ENCODE peak calls at places on chromosomes 3 and 15, in five cellular contexts. One of them, this sample, is unnamed.

GRCh38 chr3:78041486-78041885 is 1001.6 kb downstream of the ROBO2 start:
- DNase-seq in H9: no peak
- DNase-seq in H1: no peak
- DNase-seq in IMR-90: peak; percentile 10
- DNase-seq in trophoblast cell: no peak
- DNase-seq in this sample: no peak

GRCh38 chr3:25885544-25885943 is 95.7 kb downstream of the OXSM start:
- DNase-seq in IMR-90: peak; percentile 45
- DNase-seq in H9: no peak
- DNase-seq in trophoblast cell: peak; percentile 8
- DNase-seq in H1: no peak
- DNase-seq in this sample: no peak

GRCh38 chr3:170776887-170777551 is 93.0 kb downstream of the RPL22L1 start:
- DNase-seq in IMR-90: no peak
- DNase-seq in H9: no peak
- DNase-seq in H1: no peak
- DNase-seq in trophoblast cell: no peak
- DNase-seq in this sample: no peak

GRCh38 chr15:95875141-95875643 is 455.3 kb upstream of the NR2F2 start:
- DNase-seq in trophoblast cell: peak; percentile 63
- DNase-seq in IMR-90: no peak
- DNase-seq in H9: no peak
- DNase-seq in H1: no peak
- DNase-seq in this sample: no peak

GRCh38 chr15:48021336-48022086 is 99.3 kb upstream of the SLC24A5 start:
- DNase-seq in H9: no peak
- DNase-seq in H1: no peak
- DNase-seq in trophoblast cell: peak; percentile 55
- DNase-seq in IMR-90: peak; percentile 4
- DNase-seq in this sample: no peak

GRCh38 chr3:148930785-148931184 is 60.6 kb upstream of the GYG1 start:
- DNase-seq in IMR-90: peak; percentile 80
- DNase-seq in H9: no peak
- DNase-seq in trophoblast cell: no peak
- DNase-seq in H1: no peak
- DNase-seq in this sample: no peak

GRCh38 chr3:193942516-193943055 is 193.4 kb upstream of the HES1 start:
- DNase-seq in trophoblast cell: peak; percentile 89
- DNase-seq in IMR-90: no peak
- DNase-seq in H1: no peak
- DNase-seq in H9: no peak
- DNase-seq in this sample: no peak

GRCh38 chr3:136277634-136278033 is 27.5 kb downstream of the PCCB start:
- DNase-seq in IMR-90: no peak
- DNase-seq in H9: peak; percentile 91
- DNase-seq in trophoblast cell: peak; percentile 81
- DNase-seq in H1: peak; percentile 46
- DNase-seq in this sample: no peak

GRCh38 chr3:187996609-187997008 is 157.3 kb upstream of the LPP start:
- DNase-seq in trophoblast cell: no peak
- DNase-seq in H1: no peak
- DNase-seq in H9: no peak
- DNase-seq in IMR-90: no peak
- DNase-seq in this sample: no peak

GRCh38 chr15:26974120-26974780 is 3.3 kb downstream of the GABRG3 start:
- DNase-seq in IMR-90: peak; percentile 9
- DNase-seq in trophoblast cell: peak; percentile 24
- DNase-seq in H1: no peak
- DNase-seq in H9: peak; percentile 64
- DNase-seq in this sample: peak; percentile 37

GRCh38 chr15:93252780-93253179 is 163.8 kb upstream of the RGMA start:
- DNase-seq in trophoblast cell: no peak
- DNase-seq in IMR-90: no peak
- DNase-seq in H1: no peak
- DNase-seq in H9: no peak
- DNase-seq in this sample: no peak

GRCh38 chr15:98123834-98124233 is 163.3 kb downstream of the ARRDC4 start:
- DNase-seq in H1: no peak
- DNase-seq in H9: no peak
- DNase-seq in trophoblast cell: peak; percentile 28
- DNase-seq in IMR-90: no peak
- DNase-seq in this sample: no peak

GRCh38 chr3:34216713-34217346 is 418.4 kb downstream of the PDCD6IP start:
- DNase-seq in H9: no peak
- DNase-seq in trophoblast cell: no peak
- DNase-seq in H1: no peak
- DNase-seq in IMR-90: no peak
- DNase-seq in this sample: no peak

GRCh38 chr15:57547243-57547755 is 44.4 kb upstream of the MYZAP start:
- DNase-seq in IMR-90: no peak
- DNase-seq in trophoblast cell: no peak
- DNase-seq in H9: no peak
- DNase-seq in H1: no peak
- DNase-seq in this sample: no peak

GRCh38 chr15:57548835-57549234 is 42.9 kb upstream of the MYZAP start:
- DNase-seq in H9: no peak
- DNase-seq in trophoblast cell: no peak
- DNase-seq in H1: no peak
- DNase-seq in IMR-90: no peak
- DNase-seq in this sample: no peak

GRCh38 chr15:57550640-57551039 is 41.1 kb upstream of the MYZAP start:
- DNase-seq in IMR-90: no peak
- DNase-seq in H1: no peak
- DNase-seq in trophoblast cell: no peak
- DNase-seq in H9: no peak
- DNase-seq in this sample: no peak

GRCh38 chr15:57549935-57550334 is 41.8 kb upstream of the MYZAP start:
- DNase-seq in trophoblast cell: no peak
- DNase-seq in H1: no peak
- DNase-seq in IMR-90: no peak
- DNase-seq in H9: no peak
- DNase-seq in this sample: no peak

GRCh38 chr15:57548325-57548724 is 43.4 kb upstream of the MYZAP start:
- DNase-seq in H1: no peak
- DNase-seq in trophoblast cell: no peak
- DNase-seq in IMR-90: no peak
- DNase-seq in H9: no peak
- DNase-seq in this sample: no peak
- H3K4me1 ChIP-seq in H1: peaks cover 9% of the 10 kb centered on the region
- H3K4me1 ChIP-seq in trophoblast cell: peaks cover 34% of the 10 kb centered on the region
- H3K4me1 ChIP-seq in IMR-90: peaks cover 8% of the 10 kb centered on the region
- H3K4me1 ChIP-seq in H9: peaks cover 6% of the 10 kb centered on the region
- H3K4me1 ChIP-seq in this sample: peaks cover 21% of the 10 kb centered on the region

GRCh38 chr3:139311557-139311956 is 32.3 kb upstream of the MRPS22 start:
- DNase-seq in IMR-90: no peak
- DNase-seq in H1: no peak
- DNase-seq in H9: no peak
- DNase-seq in trophoblast cell: no peak
- DNase-seq in this sample: no peak

GRCh38 chr3:139310474-139310933 is 33.3 kb upstream of the MRPS22 start:
- DNase-seq in trophoblast cell: peak; percentile 70
- DNase-seq in IMR-90: peak; percentile 92
- DNase-seq in H9: no peak
- DNase-seq in H1: no peak
- DNase-seq in this sample: no peak

GRCh38 chr3:139312959-139313358 is 30.9 kb upstream of the MRPS22 start:
- DNase-seq in H9: no peak
- DNase-seq in H1: no peak
- DNase-seq in trophoblast cell: peak; percentile 95
- DNase-seq in IMR-90: peak; percentile 50
- DNase-seq in this sample: no peak

GRCh38 chr3:139313921-139314320 is 29.9 kb upstream of the MRPS22 start:
- DNase-seq in H1: no peak
- DNase-seq in IMR-90: no peak
- DNase-seq in trophoblast cell: no peak
- DNase-seq in H9: no peak
- DNase-seq in this sample: no peak

GRCh38 chr3:139312416-139312815 is 31.4 kb upstream of the MRPS22 start:
- DNase-seq in H1: no peak
- DNase-seq in IMR-90: no peak
- DNase-seq in H9: no peak
- DNase-seq in trophoblast cell: no peak
- DNase-seq in this sample: no peak
- H2AFZ ChIP-seq in H1: no peak overlapping the region
- H2AFZ ChIP-seq in IMR-90: no peak overlapping the region
- H2AFZ ChIP-seq in H9: no peak overlapping the region
- H2AFZ ChIP-seq in trophoblast cell: no peak overlapping the region
- H2AFZ ChIP-seq in this sample: no peak overlapping the region

GRCh38 chr3:31562525-31562924 is 29.8 kb downstream of the STT3B start:
- DNase-seq in trophoblast cell: peak; percentile 49
- DNase-seq in H1: peak; percentile 43
- DNase-seq in IMR-90: no peak
- DNase-seq in H9: peak; percentile 88
- DNase-seq in this sample: no peak
- H4K8ac ChIP-seq in trophoblast cell: no peak overlapping the region
- H4K8ac ChIP-seq in H1: peak overlapping the region; percentile 54
- H4K8ac ChIP-seq in IMR-90: no peak overlapping the region
- H4K8ac ChIP-seq in H9: no peak overlapping the region
- H4K8ac ChIP-seq in this sample: no peak overlapping the region

DNA sequence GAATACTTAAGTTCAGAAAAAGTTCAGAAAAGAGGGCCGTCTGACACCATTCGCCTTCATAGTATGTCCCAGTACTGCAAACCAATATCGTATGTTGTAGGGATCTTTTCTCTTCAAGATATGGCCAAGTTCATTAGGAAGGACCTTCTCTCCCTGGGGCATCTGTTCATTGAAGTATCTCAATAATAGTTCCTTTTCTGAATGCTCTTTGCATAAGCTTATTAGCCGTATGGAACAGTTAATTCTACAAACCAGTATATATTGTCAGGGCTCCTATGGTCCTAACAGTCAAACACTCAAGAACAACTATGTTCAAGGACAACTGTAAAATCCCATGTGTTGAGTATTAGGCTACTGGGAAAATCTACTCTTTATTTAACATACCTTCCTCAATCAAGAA is 203.1 kb downstream of the KLHL25 start:
- DNase-seq in trophoblast cell: no peak
- DNase-seq in H9: no peak
- DNase-seq in H1: no peak
- DNase-seq in IMR-90: no peak
- DNase-seq in this sample: no peak
- H3K4me1 ChIP-seq in trophoblast cell: peaks cover 5% of the 10 kb centered on the region
- H3K4me1 ChIP-seq in H9: no peaks in the 10 kb centered on the region
- H3K4me1 ChIP-seq in H1: no peaks in the 10 kb centered on the region
- H3K4me1 ChIP-seq in IMR-90: peaks cover 8% of the 10 kb centered on the region
- H3K4me1 ChIP-seq in this sample: no peaks in the 10 kb centered on the region

GRCh38 chr3:55059027-55059629 is 131.3 kb upstream of the LRTM1 start:
- DNase-seq in H1: no peak
- DNase-seq in IMR-90: peak; percentile 55
- DNase-seq in trophoblast cell: no peak
- DNase-seq in H9: no peak
- DNase-seq in this sample: no peak
- H2AFZ ChIP-seq in H1: no peak overlapping the region
- H2AFZ ChIP-seq in IMR-90: peak overlapping the region; percentile 67
- H2AFZ ChIP-seq in trophoblast cell: no peak overlapping the region
- H2AFZ ChIP-seq in H9: no peak overlapping the region
- H2AFZ ChIP-seq in this sample: no peak overlapping the region

GRCh38 chr3:72889310-72890165 is 1.7 kb downstream of the GXYLT2 start:
- DNase-seq in H9: no peak
- DNase-seq in H1: no peak
- DNase-seq in IMR-90: no peak
- DNase-seq in trophoblast cell: no peak
- DNase-seq in this sample: no peak

GRCh38 chr3:72890166-72890925 is 2.5 kb downstream of the GXYLT2 start:
- DNase-seq in H9: no peak
- DNase-seq in trophoblast cell: peak; percentile 9
- DNase-seq in IMR-90: no peak
- DNase-seq in H1: no peak
- DNase-seq in this sample: no peak

GRCh38 chr3:72892081-72892763 is 4.4 kb downstream of the GXYLT2 start:
- DNase-seq in trophoblast cell: no peak
- DNase-seq in IMR-90: peak; percentile 94
- DNase-seq in H9: no peak
- DNase-seq in H1: no peak
- DNase-seq in this sample: no peak

GRCh38 chr3:72892870-72893269 is 5.0 kb downstream of the GXYLT2 start:
- DNase-seq in trophoblast cell: peak; percentile 10
- DNase-seq in H9: peak; percentile 77
- DNase-seq in IMR-90: no peak
- DNase-seq in H1: peak; percentile 10
- DNase-seq in this sample: no peak

DNA sequence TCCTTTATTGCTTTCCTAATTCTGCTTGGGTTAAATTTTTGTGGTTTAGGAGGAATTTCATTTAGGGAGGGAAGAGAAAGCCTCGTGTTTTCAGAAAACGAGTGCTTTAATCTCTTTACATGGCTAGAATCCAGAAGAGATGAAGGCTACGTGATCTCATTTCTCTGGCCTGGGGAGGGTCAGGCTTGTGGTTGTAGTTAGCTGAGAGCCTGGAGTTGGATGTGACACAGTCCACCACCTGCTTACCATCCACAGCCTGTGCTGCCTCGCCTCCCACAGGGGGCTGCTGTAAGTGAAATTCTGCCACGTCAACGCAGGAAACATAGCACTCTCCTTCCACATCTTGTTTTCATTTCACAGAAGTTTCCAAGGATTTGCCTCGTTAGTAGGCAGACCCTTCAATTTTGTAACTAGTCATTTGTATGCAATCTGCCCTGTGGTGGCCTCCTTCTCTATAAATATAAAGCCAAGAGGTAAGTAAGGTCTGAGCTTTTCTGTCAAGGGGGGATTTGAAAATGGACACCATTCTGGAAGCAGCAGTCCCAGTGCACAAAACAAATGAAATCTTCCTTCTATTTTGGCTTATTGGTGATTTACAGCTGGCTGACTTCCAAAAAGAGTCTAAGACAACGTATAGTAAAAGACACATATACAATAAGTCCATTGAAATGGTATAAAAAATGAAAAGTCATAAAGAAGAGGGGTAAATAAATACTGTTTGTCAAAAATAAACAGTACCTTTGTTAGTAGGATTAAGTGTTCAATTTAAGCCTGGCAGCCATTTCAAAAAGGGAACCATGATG is 3.4 kb downstream of the GXYLT2 start:
- DNase-seq in IMR-90: peak; percentile 100
- DNase-seq in trophoblast cell: peak; percentile 6
- DNase-seq in H9: no peak
- DNase-seq in H1: no peak
- DNase-seq in this sample: no peak
- H4K8ac ChIP-seq in IMR-90: no peak overlapping the region
- H4K8ac ChIP-seq in trophoblast cell: no peak overlapping the region
- H4K8ac ChIP-seq in H9: no peak overlapping the region
- H4K8ac ChIP-seq in H1: no peak overlapping the region
- H4K8ac ChIP-seq in this sample: no peak overlapping the region

This sample was measured in neuronal stem cell.